ENCODE peak calls at places on chromosomes 11 and 22, in nine cellular contexts. One of them, this sample, is unnamed.

GRCh38 chr11:134486704-134487103 is 74.7 kb upstream of the B3GAT1 start:
- DNase-seq in nephron progenitor cell: no peak
- DNase-seq in stimulated activated CD4-positive, alpha-beta T cell treated with anti-CD3 and anti-CD28 coated beads, Interleukin-15, amount 100 ng/mL, for 1 hour: no peak
- DNase-seq in stimulated activated CD8-positive, alpha-beta memory T cell treated with anti-CD3 and anti-CD28 coated beads, Interleukin-12 subunit alpha, Interleukin-12 subunit beta, amount 100 ng/mL, for 4 hours: no peak
- DNase-seq in non-pigmented ciliary epithelial cell: no peak
- DNase-seq in HFF-Myc: no peak
- DNase-seq in ovary: no peak
- DNase-seq in esophagus squamous epithelium: no peak
- DNase-seq in right atrium auricular region: no peak
- DNase-seq in this sample: peak

GRCh38 chr11:35105319-35106063 is 33.5 kb upstream of the CD44 start:
- DNase-seq in nephron progenitor cell: no peak
- DNase-seq in stimulated activated CD4-positive, alpha-beta T cell treated with anti-CD3 and anti-CD28 coated beads, Interleukin-15, amount 100 ng/mL, for 1 hour: no peak
- DNase-seq in stimulated activated CD8-positive, alpha-beta memory T cell treated with anti-CD3 and anti-CD28 coated beads, Interleukin-12 subunit alpha, Interleukin-12 subunit beta, amount 100 ng/mL, for 4 hours: no peak
- DNase-seq in non-pigmented ciliary epithelial cell: no peak
- DNase-seq in HFF-Myc: no peak
- DNase-seq in ovary: no peak
- DNase-seq in esophagus squamous epithelium: no peak
- DNase-seq in right atrium auricular region: no peak
- DNase-seq in this sample: no peak

GRCh38 chr11:99068832-99069231 is 48.1 kb downstream of the CNTN5 start:
- DNase-seq in nephron progenitor cell: no peak
- DNase-seq in stimulated activated CD4-positive, alpha-beta T cell treated with anti-CD3 and anti-CD28 coated beads, Interleukin-15, amount 100 ng/mL, for 1 hour: no peak
- DNase-seq in stimulated activated CD8-positive, alpha-beta memory T cell treated with anti-CD3 and anti-CD28 coated beads, Interleukin-12 subunit alpha, Interleukin-12 subunit beta, amount 100 ng/mL, for 4 hours: no peak
- DNase-seq in non-pigmented ciliary epithelial cell: no peak
- DNase-seq in HFF-Myc: no peak
- DNase-seq in ovary: no peak
- DNase-seq in esophagus squamous epithelium: no peak
- DNase-seq in right atrium auricular region: no peak
- DNase-seq in this sample: no peak

GRCh38 chr11:128431931-128432330 is 155.4 kb downstream of the ETS1 start:
- DNase-seq in nephron progenitor cell: no peak
- DNase-seq in stimulated activated CD4-positive, alpha-beta T cell treated with anti-CD3 and anti-CD28 coated beads, Interleukin-15, amount 100 ng/mL, for 1 hour: no peak
- DNase-seq in stimulated activated CD8-positive, alpha-beta memory T cell treated with anti-CD3 and anti-CD28 coated beads, Interleukin-12 subunit alpha, Interleukin-12 subunit beta, amount 100 ng/mL, for 4 hours: no peak
- DNase-seq in non-pigmented ciliary epithelial cell: no peak
- DNase-seq in HFF-Myc: no peak
- DNase-seq in ovary: no peak
- DNase-seq in esophagus squamous epithelium: no peak
- DNase-seq in right atrium auricular region: no peak
- DNase-seq in this sample: no peak

GRCh38 chr22:44444341-44445306 is 53.4 kb downstream of the RTL6 start:
- DNase-seq in nephron progenitor cell: no peak
- DNase-seq in stimulated activated CD4-positive, alpha-beta T cell treated with anti-CD3 and anti-CD28 coated beads, Interleukin-15, amount 100 ng/mL, for 1 hour: no peak
- DNase-seq in stimulated activated CD8-positive, alpha-beta memory T cell treated with anti-CD3 and anti-CD28 coated beads, Interleukin-12 subunit alpha, Interleukin-12 subunit beta, amount 100 ng/mL, for 4 hours: no peak
- DNase-seq in non-pigmented ciliary epithelial cell: no peak
- DNase-seq in HFF-Myc: no peak
- DNase-seq in ovary: no peak
- DNase-seq in esophagus squamous epithelium: no peak
- DNase-seq in right atrium auricular region: no peak
- DNase-seq in this sample: no peak

GRCh38 chr11:128708660-128709059 is 14.8 kb downstream of the FLI1 start:
- DNase-seq in nephron progenitor cell: no peak
- DNase-seq in stimulated activated CD4-positive, alpha-beta T cell treated with anti-CD3 and anti-CD28 coated beads, Interleukin-15, amount 100 ng/mL, for 1 hour: no peak
- DNase-seq in stimulated activated CD8-positive, alpha-beta memory T cell treated with anti-CD3 and anti-CD28 coated beads, Interleukin-12 subunit alpha, Interleukin-12 subunit beta, amount 100 ng/mL, for 4 hours: no peak
- DNase-seq in non-pigmented ciliary epithelial cell: no peak
- DNase-seq in HFF-Myc: no peak
- DNase-seq in ovary: no peak
- DNase-seq in esophagus squamous epithelium: no peak
- DNase-seq in right atrium auricular region: peak
- DNase-seq in this sample: no peak

GRCh38 chr11:14041040-14041439 is 78.5 kb downstream of the SPON1 start:
- DNase-seq in nephron progenitor cell: no peak
- DNase-seq in stimulated activated CD4-positive, alpha-beta T cell treated with anti-CD3 and anti-CD28 coated beads, Interleukin-15, amount 100 ng/mL, for 1 hour: no peak
- DNase-seq in stimulated activated CD8-positive, alpha-beta memory T cell treated with anti-CD3 and anti-CD28 coated beads, Interleukin-12 subunit alpha, Interleukin-12 subunit beta, amount 100 ng/mL, for 4 hours: no peak
- DNase-seq in non-pigmented ciliary epithelial cell: no peak
- DNase-seq in HFF-Myc: no peak
- DNase-seq in ovary: no peak
- DNase-seq in esophagus squamous epithelium: no peak
- DNase-seq in right atrium auricular region: no peak
- DNase-seq in this sample: no peak

GRCh38 chr22:23715811-23716355 is 25.1 kb downstream of the RGL4 start:
- DNase-seq in nephron progenitor cell: no peak
- DNase-seq in stimulated activated CD4-positive, alpha-beta T cell treated with anti-CD3 and anti-CD28 coated beads, Interleukin-15, amount 100 ng/mL, for 1 hour: no peak
- DNase-seq in stimulated activated CD8-positive, alpha-beta memory T cell treated with anti-CD3 and anti-CD28 coated beads, Interleukin-12 subunit alpha, Interleukin-12 subunit beta, amount 100 ng/mL, for 4 hours: no peak
- DNase-seq in non-pigmented ciliary epithelial cell: no peak
- DNase-seq in HFF-Myc: no peak
- DNase-seq in ovary: peak
- DNase-seq in esophagus squamous epithelium: no peak
- DNase-seq in right atrium auricular region: no peak
- DNase-seq in this sample: no peak

GRCh38 chr11:9266132-9266736 is 1.1 kb upstream of the DENND5A start:
- DNase-seq in nephron progenitor cell: no peak
- DNase-seq in stimulated activated CD4-positive, alpha-beta T cell treated with anti-CD3 and anti-CD28 coated beads, Interleukin-15, amount 100 ng/mL, for 1 hour: no peak
- DNase-seq in stimulated activated CD8-positive, alpha-beta memory T cell treated with anti-CD3 and anti-CD28 coated beads, Interleukin-12 subunit alpha, Interleukin-12 subunit beta, amount 100 ng/mL, for 4 hours: no peak
- DNase-seq in non-pigmented ciliary epithelial cell: no peak
- DNase-seq in HFF-Myc: no peak
- DNase-seq in ovary: no peak
- DNase-seq in esophagus squamous epithelium: no peak
- DNase-seq in right atrium auricular region: no peak
- DNase-seq in this sample: no peak

GRCh38 chr22:50526849-50527801 is 1.7 kb upstream of the SCO2 start:
- DNase-seq in nephron progenitor cell: no peak
- DNase-seq in stimulated activated CD4-positive, alpha-beta T cell treated with anti-CD3 and anti-CD28 coated beads, Interleukin-15, amount 100 ng/mL, for 1 hour: no peak
- DNase-seq in stimulated activated CD8-positive, alpha-beta memory T cell treated with anti-CD3 and anti-CD28 coated beads, Interleukin-12 subunit alpha, Interleukin-12 subunit beta, amount 100 ng/mL, for 4 hours: no peak
- DNase-seq in non-pigmented ciliary epithelial cell: no peak
- DNase-seq in HFF-Myc: no peak
- DNase-seq in ovary: peak
- DNase-seq in esophagus squamous epithelium: no peak
- DNase-seq in right atrium auricular region: peak
- DNase-seq in this sample: no peak

GRCh38 chr11:102794382-102794781 is 3.6 kb downstream of the MMP1 start:
- DNase-seq in nephron progenitor cell: peak
- DNase-seq in stimulated activated CD4-positive, alpha-beta T cell treated with anti-CD3 and anti-CD28 coated beads, Interleukin-15, amount 100 ng/mL, for 1 hour: no peak
- DNase-seq in stimulated activated CD8-positive, alpha-beta memory T cell treated with anti-CD3 and anti-CD28 coated beads, Interleukin-12 subunit alpha, Interleukin-12 subunit beta, amount 100 ng/mL, for 4 hours: no peak
- DNase-seq in non-pigmented ciliary epithelial cell: no peak
- DNase-seq in HFF-Myc: peak
- DNase-seq in ovary: no peak
- DNase-seq in esophagus squamous epithelium: no peak
- DNase-seq in right atrium auricular region: no peak
- DNase-seq in this sample: no peak

GRCh38 chr11:56842829-56843794 is 94.6 kb upstream of the OR9G4 start:
- DNase-seq in nephron progenitor cell: no peak
- DNase-seq in stimulated activated CD4-positive, alpha-beta T cell treated with anti-CD3 and anti-CD28 coated beads, Interleukin-15, amount 100 ng/mL, for 1 hour: no peak
- DNase-seq in stimulated activated CD8-positive, alpha-beta memory T cell treated with anti-CD3 and anti-CD28 coated beads, Interleukin-12 subunit alpha, Interleukin-12 subunit beta, amount 100 ng/mL, for 4 hours: no peak
- DNase-seq in non-pigmented ciliary epithelial cell: no peak
- DNase-seq in HFF-Myc: no peak
- DNase-seq in ovary: no peak
- DNase-seq in esophagus squamous epithelium: no peak
- DNase-seq in right atrium auricular region: no peak
- DNase-seq in this sample: no peak

GRCh38 chr22:19638282-19639015 is 75.9 kb upstream of the SEPTIN5 start:
- DNase-seq in nephron progenitor cell: no peak
- DNase-seq in stimulated activated CD4-positive, alpha-beta T cell treated with anti-CD3 and anti-CD28 coated beads, Interleukin-15, amount 100 ng/mL, for 1 hour: no peak
- DNase-seq in stimulated activated CD8-positive, alpha-beta memory T cell treated with anti-CD3 and anti-CD28 coated beads, Interleukin-12 subunit alpha, Interleukin-12 subunit beta, amount 100 ng/mL, for 4 hours: no peak
- DNase-seq in non-pigmented ciliary epithelial cell: no peak
- DNase-seq in HFF-Myc: no peak
- DNase-seq in ovary: no peak
- DNase-seq in esophagus squamous epithelium: no peak
- DNase-seq in right atrium auricular region: no peak
- DNase-seq in this sample: no peak

GRCh38 chr11:83546371-83546770 is 260.2 kb upstream of the CCDC90B start:
- DNase-seq in nephron progenitor cell: no peak
- DNase-seq in stimulated activated CD4-positive, alpha-beta T cell treated with anti-CD3 and anti-CD28 coated beads, Interleukin-15, amount 100 ng/mL, for 1 hour: no peak
- DNase-seq in stimulated activated CD8-positive, alpha-beta memory T cell treated with anti-CD3 and anti-CD28 coated beads, Interleukin-12 subunit alpha, Interleukin-12 subunit beta, amount 100 ng/mL, for 4 hours: no peak
- DNase-seq in non-pigmented ciliary epithelial cell: no peak
- DNase-seq in HFF-Myc: no peak
- DNase-seq in ovary: no peak
- DNase-seq in esophagus squamous epithelium: no peak
- DNase-seq in right atrium auricular region: no peak
- DNase-seq in this sample: no peak

GRCh38 chr11:100789500-100789899 is 102.4 kb downstream of the ARHGAP42 start:
- DNase-seq in nephron progenitor cell: no peak
- DNase-seq in stimulated activated CD4-positive, alpha-beta T cell treated with anti-CD3 and anti-CD28 coated beads, Interleukin-15, amount 100 ng/mL, for 1 hour: no peak
- DNase-seq in stimulated activated CD8-positive, alpha-beta memory T cell treated with anti-CD3 and anti-CD28 coated beads, Interleukin-12 subunit alpha, Interleukin-12 subunit beta, amount 100 ng/mL, for 4 hours: no peak
- DNase-seq in non-pigmented ciliary epithelial cell: no peak
- DNase-seq in HFF-Myc: no peak
- DNase-seq in ovary: no peak
- DNase-seq in esophagus squamous epithelium: no peak
- DNase-seq in right atrium auricular region: no peak
- DNase-seq in this sample: no peak

GRCh38 chr11:11931461-11932055 is 76.9 kb downstream of the DKK3 start:
- DNase-seq in nephron progenitor cell: no peak
- DNase-seq in stimulated activated CD4-positive, alpha-beta T cell treated with anti-CD3 and anti-CD28 coated beads, Interleukin-15, amount 100 ng/mL, for 1 hour: no peak
- DNase-seq in stimulated activated CD8-positive, alpha-beta memory T cell treated with anti-CD3 and anti-CD28 coated beads, Interleukin-12 subunit alpha, Interleukin-12 subunit beta, amount 100 ng/mL, for 4 hours: no peak
- DNase-seq in non-pigmented ciliary epithelial cell: peak
- DNase-seq in HFF-Myc: peak
- DNase-seq in ovary: no peak
- DNase-seq in esophagus squamous epithelium: no peak
- DNase-seq in right atrium auricular region: no peak
- DNase-seq in this sample: no peak

GRCh38 chr11:57340228-57340627 is 2.1 kb downstream of the P2RX3 start:
- DNase-seq in nephron progenitor cell: peak
- DNase-seq in stimulated activated CD4-positive, alpha-beta T cell treated with anti-CD3 and anti-CD28 coated beads, Interleukin-15, amount 100 ng/mL, for 1 hour: no peak
- DNase-seq in stimulated activated CD8-positive, alpha-beta memory T cell treated with anti-CD3 and anti-CD28 coated beads, Interleukin-12 subunit alpha, Interleukin-12 subunit beta, amount 100 ng/mL, for 4 hours: no peak
- DNase-seq in non-pigmented ciliary epithelial cell: no peak
- DNase-seq in HFF-Myc: no peak
- DNase-seq in ovary: no peak
- DNase-seq in esophagus squamous epithelium: no peak
- DNase-seq in right atrium auricular region: no peak
- DNase-seq in this sample: no peak

GRCh38 chr11:77147668-77148321 is 19.7 kb downstream of the MYO7A start:
- DNase-seq in nephron progenitor cell: peak
- DNase-seq in stimulated activated CD4-positive, alpha-beta T cell treated with anti-CD3 and anti-CD28 coated beads, Interleukin-15, amount 100 ng/mL, for 1 hour: no peak
- DNase-seq in stimulated activated CD8-positive, alpha-beta memory T cell treated with anti-CD3 and anti-CD28 coated beads, Interleukin-12 subunit alpha, Interleukin-12 subunit beta, amount 100 ng/mL, for 4 hours: peak
- DNase-seq in non-pigmented ciliary epithelial cell: no peak
- DNase-seq in HFF-Myc: no peak
- DNase-seq in ovary: no peak
- DNase-seq in esophagus squamous epithelium: no peak
- DNase-seq in right atrium auricular region: no peak
- DNase-seq in this sample: no peak

GRCh38 chr22:36569999-36570398 is 41.0 kb upstream of the EIF3D start:
- DNase-seq in nephron progenitor cell: peak
- DNase-seq in stimulated activated CD4-positive, alpha-beta T cell treated with anti-CD3 and anti-CD28 coated beads, Interleukin-15, amount 100 ng/mL, for 1 hour: no peak
- DNase-seq in stimulated activated CD8-positive, alpha-beta memory T cell treated with anti-CD3 and anti-CD28 coated beads, Interleukin-12 subunit alpha, Interleukin-12 subunit beta, amount 100 ng/mL, for 4 hours: no peak
- DNase-seq in non-pigmented ciliary epithelial cell: no peak
- DNase-seq in HFF-Myc: no peak
- DNase-seq in ovary: no peak
- DNase-seq in esophagus squamous epithelium: no peak
- DNase-seq in right atrium auricular region: no peak
- DNase-seq in this sample: peak

GRCh38 chr11:60831501-60832079 is 10.3 kb upstream of the CCDC86 start:
- DNase-seq in nephron progenitor cell: no peak
- DNase-seq in stimulated activated CD4-positive, alpha-beta T cell treated with anti-CD3 and anti-CD28 coated beads, Interleukin-15, amount 100 ng/mL, for 1 hour: no peak
- DNase-seq in stimulated activated CD8-positive, alpha-beta memory T cell treated with anti-CD3 and anti-CD28 coated beads, Interleukin-12 subunit alpha, Interleukin-12 subunit beta, amount 100 ng/mL, for 4 hours: no peak
- DNase-seq in non-pigmented ciliary epithelial cell: no peak
- DNase-seq in HFF-Myc: no peak
- DNase-seq in ovary: no peak
- DNase-seq in esophagus squamous epithelium: no peak
- DNase-seq in right atrium auricular region: no peak
- DNase-seq in this sample: no peak

GRCh38 chr22:38733329-38734202 is 22.2 kb downstream of the SUN2 start:
- DNase-seq in nephron progenitor cell: peak
- DNase-seq in stimulated activated CD4-positive, alpha-beta T cell treated with anti-CD3 and anti-CD28 coated beads, Interleukin-15, amount 100 ng/mL, for 1 hour: no peak
- DNase-seq in stimulated activated CD8-positive, alpha-beta memory T cell treated with anti-CD3 and anti-CD28 coated beads, Interleukin-12 subunit alpha, Interleukin-12 subunit beta, amount 100 ng/mL, for 4 hours: no peak
- DNase-seq in non-pigmented ciliary epithelial cell: no peak
- DNase-seq in HFF-Myc: no peak
- DNase-seq in ovary: peak
- DNase-seq in esophagus squamous epithelium: no peak
- DNase-seq in right atrium auricular region: peak
- DNase-seq in this sample: no peak

GRCh38 chr22:24536089-24536488 is 18.8 kb downstream of the GUCD1 start:
- DNase-seq in nephron progenitor cell: no peak
- DNase-seq in stimulated activated CD4-positive, alpha-beta T cell treated with anti-CD3 and anti-CD28 coated beads, Interleukin-15, amount 100 ng/mL, for 1 hour: no peak
- DNase-seq in stimulated activated CD8-positive, alpha-beta memory T cell treated with anti-CD3 and anti-CD28 coated beads, Interleukin-12 subunit alpha, Interleukin-12 subunit beta, amount 100 ng/mL, for 4 hours: no peak
- DNase-seq in non-pigmented ciliary epithelial cell: no peak
- DNase-seq in HFF-Myc: no peak
- DNase-seq in ovary: no peak
- DNase-seq in esophagus squamous epithelium: no peak
- DNase-seq in right atrium auricular region: no peak
- DNase-seq in this sample: no peak

GRCh38 chr22:40524392-40525249 is 111.9 kb downstream of the MRTFA start:
- DNase-seq in nephron progenitor cell: no peak
- DNase-seq in stimulated activated CD4-positive, alpha-beta T cell treated with anti-CD3 and anti-CD28 coated beads, Interleukin-15, amount 100 ng/mL, for 1 hour: no peak
- DNase-seq in stimulated activated CD8-positive, alpha-beta memory T cell treated with anti-CD3 and anti-CD28 coated beads, Interleukin-12 subunit alpha, Interleukin-12 subunit beta, amount 100 ng/mL, for 4 hours: no peak
- DNase-seq in non-pigmented ciliary epithelial cell: no peak
- DNase-seq in HFF-Myc: no peak
- DNase-seq in ovary: no peak
- DNase-seq in esophagus squamous epithelium: no peak
- DNase-seq in right atrium auricular region: no peak
- DNase-seq in this sample: no peak

GRCh38 chr11:114279778-114280532 is 16.2 kb upstream of the NNMT start:
- DNase-seq in nephron progenitor cell: no peak
- DNase-seq in stimulated activated CD4-positive, alpha-beta T cell treated with anti-CD3 and anti-CD28 coated beads, Interleukin-15, amount 100 ng/mL, for 1 hour: no peak
- DNase-seq in stimulated activated CD8-positive, alpha-beta memory T cell treated with anti-CD3 and anti-CD28 coated beads, Interleukin-12 subunit alpha, Interleukin-12 subunit beta, amount 100 ng/mL, for 4 hours: no peak
- DNase-seq in non-pigmented ciliary epithelial cell: no peak
- DNase-seq in HFF-Myc: no peak
- DNase-seq in ovary: no peak
- DNase-seq in esophagus squamous epithelium: no peak
- DNase-seq in right atrium auricular region: no peak
- DNase-seq in this sample: no peak